ENCODE peak calls at places on chromosome X, in five cellular contexts. D is GM03348; B is NCI-H2081; Q is activated T-cell treated with anti-CD3 and anti-CD28 coated beads, Interleukin-2, amount 50 U/mL, for 4 hours; X is HEK293T. K is an unnamed sample.

GRCh38 chrX:140767646-140768045 is 58.1 kb downstream of the LINC00632 start:
- DNase-seq in X (no peak), B (no peak), D (no peak), Q (no peak), K (no peak)

GRCh38 chrX:74080165-74080564 is 223.8 kb upstream of the ZCCHC13 start:
- DNase-seq in X (no peak), Q (no peak), B (no peak), D (no peak), K (no peak)

GRCh38 chrX:39896951-39897740 is 200.6 kb downstream of the BCOR start:
- DNase-seq in D (peak), X (peak), Q (no peak), B (no peak), K (peak)

GRCh38 chrX:116232833-116233232 is 62.3 kb downstream of the AGTR2 start:
- DNase-seq in B (no peak), X (no peak), Q (no peak), D (peak), K (no peak)

GRCh38 chrX:40109288-40110008 is 11.7 kb upstream of the BCOR start:
- DNase-seq in Q (no peak), D (peak), B (peak), X (peak), K (peak)

GRCh38 chrX:133335027-133335426 is 80.3 kb downstream of the GPC4 start:
- DNase-seq in B (peak), Q (no peak), X (peak), D (peak), K (no peak)

GRCh38 chrX:49838374-49838773 is 9.3 kb downstream of the PAGE4 start:
- DNase-seq in B (peak), X (peak), Q (no peak), D (peak), K (no peak)

GRCh38 chrX:13579696-13580095 is 10.3 kb downstream of the EGFL6 start:
- DNase-seq in Q (no peak), B (no peak), D (no peak), X (no peak), K (no peak)

GRCh38 chrX:45229348-45229747 is 28.7 kb upstream of the DIPK2B start:
- DNase-seq in D (no peak), X (no peak), Q (no peak), B (no peak), K (no peak)

GRCh38 chrX:129650183-129650689 is 4.5 kb downstream of the APLN start:
- DNase-seq in B (no peak), D (no peak), Q (no peak), X (no peak), K (no peak)

GRCh38 chrX:71660562-71661416 is 6.6 kb upstream of the LOC101059915 start:
- DNase-seq in Q (no peak), D (no peak), B (no peak), X (no peak), K (no peak)